ENCODE peak calls at places on chromosomes 2 and 18, in ten cellular contexts. J, E, R, B, P, L, Z, S, H and T are unnamed samples. For H3K36me3, the result is how much of the 10 kb centered on the place peaks cover.

GRCh38 chr2:162914161-162914560 is 75.6 kb upstream of the KCNH7 start:
- DNase-seq in E (no peak), J (no peak), H (no peak), L (no peak), B (no peak), Z (no peak), S (no peak), P (no peak), R (no peak), T (peak)

GRCh38 chr2:238427435-238428162 is 872 bp downstream of the ASB1 start:
- DNase-seq in B (no peak), H (no peak), E (peak), Z (no peak), R (no peak), J (peak), S (no peak), L (no peak), P (peak), T (no peak)

GRCh38 chr2:121297217-121297830 is 12.3 kb upstream of the TFCP2L1 start:
- DNase-seq in E (peak), J (peak), Z (no peak), S (no peak), R (no peak), P (no peak), H (peak), L (no peak), B (no peak), T (peak)

GRCh38 chr2:223549215-223549614 is 52.9 kb downstream of the SCG2 start:
- DNase-seq in H (no peak), L (no peak), E (peak), Z (no peak), B (no peak), S (no peak), P (no peak), J (peak), R (no peak), T (peak)

GRCh38 chr2:129224022-129224421 is 755.4 kb upstream of the RAB6C start:
- DNase-seq in R (no peak), B (no peak), L (no peak), P (no peak), S (no peak), Z (no peak), H (no peak), E (no peak), J (no peak), T (no peak)

GRCh38 chr2:158006961-158007664 is 94.6 kb upstream of the UPP2 start:
- DNase-seq in J (no peak), Z (no peak), B (no peak), H (peak), S (no peak), E (no peak), R (no peak), P (peak), L (no peak), T (no peak)

GRCh38 chr2:207722773-207723424 is 11.5 kb downstream of the CCNYL1 start:
- DNase-seq in E (no peak), R (no peak), S (no peak), J (no peak), L (no peak), P (no peak), H (no peak), Z (no peak), B (no peak), T (no peak)

GRCh38 chr2:85810376-85811172 is 56.8 kb downstream of the ATOH8 start:
- DNase-seq in B (no peak), H (no peak), L (no peak), R (no peak), P (no peak), J (no peak), Z (no peak), S (no peak), E (no peak), T (no peak)

GRCh38 chr2:176080540-176081355 is 3.0 kb downstream of the EVX2 start:
- DNase-seq in J (no peak), Z (no peak), S (peak), E (no peak), P (no peak), L (no peak), R (no peak), H (no peak), B (no peak), T (no peak)

GRCh38 chr2:120791961-120792295 is 56.3 kb downstream of the GLI2 start:
- DNase-seq in H (no peak), R (no peak), L (no peak), P (no peak), E (no peak), S (no peak), J (no peak), Z (no peak), B (no peak), T (peak)

GRCh38 chr2:231308631-231309414 is 86.7 kb upstream of the B3GNT7 start:
- DNase-seq in E (no peak), R (no peak), P (no peak), J (no peak), L (no peak), Z (no peak), H (no peak), B (no peak), S (no peak), T (peak)

GRCh38 chr2:168560817-168561485 is 104.9 kb downstream of the CERS6 start:
- DNase-seq in H (no peak), L (no peak), J (no peak), Z (no peak), P (no peak), R (no peak), S (no peak), E (peak), B (no peak), T (no peak)

GRCh38 chr18:79644666-79645057 is 34.9 kb upstream of the CTDP1 start:
- DNase-seq in J (peak), B (no peak), S (peak), P (no peak), E (no peak), L (no peak), R (no peak), Z (no peak), H (no peak), T (no peak)

GRCh38 chr2:11581129-11581796 is 47.4 kb downstream of the GREB1 start:
- DNase-seq in H (no peak), L (peak), B (no peak), E (no peak), Z (no peak), S (no peak), R (no peak), P (no peak), J (no peak), T (no peak)

GRCh38 chr2:3127710-3128109 is 249.9 kb downstream of the EIPR1 start:
- DNase-seq in J (no peak), E (no peak), B (no peak), P (no peak), H (no peak), S (no peak), R (no peak), Z (no peak), L (no peak), T (no peak)

GRCh38 chr2:152513681-152514080 is 178.7 kb downstream of the FMNL2 start:
- DNase-seq in J (peak), E (peak), R (no peak), Z (no peak), L (peak), S (no peak), P (no peak), B (no peak), H (no peak), T (peak)

GRCh38 chr2:28668106-28668814 is 83.4 kb upstream of the PPP1CB start:
- DNase-seq in P (no peak), S (no peak), E (no peak), H (no peak), J (no peak), Z (no peak), R (no peak), L (no peak), B (no peak), T (no peak)

GRCh38 chr2:226553333-226553732 is 246.3 kb downstream of the IRS1 start:
- DNase-seq in B (no peak), E (no peak), J (no peak), Z (no peak), R (no peak), S (no peak), P (no peak), L (no peak), H (no peak), T (no peak)

GRCh38 chr2:174902491-174903242 is 102.5 kb downstream of the CHN1 start:
- DNase-seq in R (no peak), S (no peak), Z (no peak), H (no peak), L (no peak), E (peak), B (peak), P (peak), J (no peak), T (no peak)

GRCh38 chr2:109690457-109690821 is 76.3 kb downstream of the SOWAHC start:
- DNase-seq in Z (no peak), J (no peak), E (no peak), L (no peak), R (no peak), S (peak), B (no peak), P (no peak), H (no peak), T (no peak)

GRCh38 chr2:205293559-205293958 is 388.7 kb upstream of the NRP2 start:
- DNase-seq in Z (no peak), R (no peak), H (no peak), J (no peak), P (no peak), B (no peak), L (no peak), E (no peak), S (no peak), T (no peak)

GRCh38 chr18:62436636-62437519 is 85.9 kb upstream of the ZCCHC2 start:
- DNase-seq in B (no peak), E (peak), J (peak), Z (peak), H (no peak), P (no peak), R (peak), S (peak), L (peak), T (peak)

GRCh38 chr2:68936889-68937288 is 15.8 kb downstream of the GKN2 start:
- DNase-seq in R (no peak), L (no peak), E (no peak), Z (no peak), H (no peak), S (no peak), J (peak), P (no peak), B (no peak), T (peak)

GRCh38 chr2:51710222-51710621 is 678.3 kb upstream of the NRXN1 start:
- DNase-seq in J (no peak), Z (no peak), R (no peak), E (no peak), S (no peak), P (no peak), L (no peak), B (no peak), H (peak), T (no peak)

GRCh38 chr2:109418716-109419115 is 195.1 kb downstream of the SEPTIN10 start:
- DNase-seq in J (no peak), S (no peak), Z (no peak), H (no peak), B (no peak), P (no peak), R (no peak), E (no peak), L (no peak), T (no peak)

GRCh38 chr18:11909597-11910026 is 1.5 kb upstream of the MPPE1 start:
- DNase-seq in B (no peak), J (peak), L (no peak), P (no peak), R (no peak), H (no peak), Z (no peak), E (peak), S (no peak), T (peak)

GRCh38 chr2:114218368-114218767 is 224.1 kb upstream of the DPP10 start:
- DNase-seq in H (peak), B (no peak), P (no peak), R (no peak), J (no peak), L (no peak), Z (no peak), S (no peak), E (no peak), T (no peak)

GRCh38 chr2:237090906-237091305 is 5.2 kb downstream of the COPS8 start:
- DNase-seq in H (no peak), J (no peak), P (no peak), Z (no peak), L (no peak), E (no peak), B (no peak), R (no peak), S (no peak), T (peak)

GRCh38 chr2:222989431-222989830 is 62.6 kb upstream of the KCNE4 start:
- DNase-seq in R (no peak), L (no peak), S (no peak), Z (no peak), E (no peak), B (no peak), J (no peak), P (no peak), H (no peak), T (no peak)

GRCh38 chr2:223283329-223283728 is 231.3 kb downstream of the KCNE4 start:
- DNase-seq in P (no peak), R (no peak), J (no peak), E (no peak), S (no peak), L (no peak), Z (no peak), B (no peak), H (no peak), T (no peak)

GRCh38 chr18:63974991-63975390 is 5.1 kb downstream of the SERPINB8 start:
- DNase-seq in H (peak), S (no peak), R (no peak), P (no peak), L (no peak), Z (no peak), E (peak), J (peak), B (no peak), T (no peak)

GRCh38 chr2:148935791-148936190 is 60.8 kb downstream of the KIF5C start:
- DNase-seq in E (no peak), R (no peak), B (no peak), S (no peak), Z (no peak), J (no peak), H (no peak), L (no peak), P (no peak), T (peak)

GRCh38 chr2:164910091-164910899 is 45.0 kb downstream of the SLC38A11 start:
- DNase-seq in P (peak), S (no peak), E (peak), L (no peak), B (no peak), H (no peak), Z (no peak), R (no peak), J (no peak), T (peak)

GRCh38 chr2:15074319-15074718 is 441.8 kb downstream of the LRATD1 start:
- DNase-seq in R (no peak), B (no peak), J (no peak), L (no peak), S (no peak), P (no peak), H (no peak), E (no peak), Z (no peak), T (no peak)

GRCh38 chr2:105744909-105745853 is at the start of gene NCK2:
- DNase-seq in Z (no peak), E (peak), B (peak), J (peak), S (no peak), R (peak), H (peak), P (peak), L (no peak), T (no peak)

GRCh38 chr18:77401173-77401572 is 151.5 kb downstream of the GALR1 start:
- DNase-seq in R (no peak), P (no peak), S (no peak), Z (no peak), E (no peak), J (no peak), H (no peak), B (no peak), L (no peak), T (no peak)
- H3K36me3 ChIP-seq in R (under half), P (under half), S (under half), Z (under half), E (under half), J (under half), H (under half), B (under half), L (under half), T (under half)

DNA sequence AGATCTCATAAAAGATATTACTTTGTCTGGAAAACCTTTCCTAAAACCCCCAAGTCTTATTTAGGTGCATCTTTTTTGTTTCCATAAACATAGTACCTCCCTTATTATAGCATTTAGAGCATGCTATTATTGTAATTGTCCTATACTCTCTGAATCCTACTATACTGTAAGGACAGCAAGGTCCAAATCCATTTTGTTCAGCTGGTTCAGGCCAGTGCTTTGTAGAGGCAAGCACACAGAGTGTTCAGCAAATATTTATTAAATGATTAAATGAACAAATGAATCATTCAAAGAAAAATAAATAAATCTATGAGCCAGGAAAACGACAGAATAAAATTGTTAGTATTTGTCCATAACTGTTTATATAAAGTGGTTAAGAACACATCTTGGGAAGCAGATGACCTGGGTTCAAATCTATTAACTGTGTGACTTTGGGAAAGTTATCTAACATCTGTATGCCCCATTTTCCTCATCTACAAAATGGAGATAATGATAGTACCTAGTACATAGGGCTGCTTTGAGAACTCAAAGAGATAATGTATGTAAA is 86.0 kb downstream of the COL3A1 start:
- DNase-seq in E (peak), H (no peak), J (no peak), P (no peak), L (no peak), B (no peak), S (no peak), R (no peak), Z (no peak), T (no peak)
- H3K36me3 ChIP-seq in E (under half), H (under half), J (half or more), P (under half), L (under half), B (under half), S (under half), R (under half), Z (half or more), T (half or more)

GRCh38 chr2:189467593-189467992 is 26.3 kb downstream of the WDR75 start:
- DNase-seq in R (no peak), S (no peak), L (no peak), B (no peak), J (no peak), H (no peak), Z (no peak), E (no peak), P (no peak), T (no peak)
- H3K36me3 ChIP-seq in R (half or more), S (under half), L (under half), B (half or more), J (half or more), H (under half), Z (half or more), E (under half), P (under half), T (half or more)

GRCh38 chr18:77187201-77187600 is 54.6 kb upstream of the MBP start:
- DNase-seq in L (no peak), H (no peak), S (no peak), Z (no peak), P (no peak), J (no peak), R (no peak), B (no peak), E (no peak), T (no peak)
- H3K36me3 ChIP-seq in L (under half), H (under half), S (under half), Z (under half), P (under half), J (under half), R (under half), B (under half), E (under half), T (under half)

GRCh38 chr2:217858519-217859466 is 144.0 kb downstream of the TNS1 start:
- DNase-seq in B (no peak), R (peak), E (peak), H (peak), J (peak), P (no peak), S (peak), Z (peak), L (peak), T (peak)
- H3K36me3 ChIP-seq in B (under half), R (under half), E (under half), H (under half), J (half or more), P (under half), S (under half), Z (half or more), L (under half), T (under half)

GRCh38 chr18:7931763-7932162 is 364.6 kb downstream of the PTPRM start:
- DNase-seq in Z (no peak), P (no peak), R (no peak), S (no peak), B (no peak), H (no peak), L (no peak), E (no peak), J (no peak), T (no peak)

GRCh38 chr18:7923105-7923504 is 356.0 kb downstream of the PTPRM start:
- DNase-seq in S (no peak), R (no peak), Z (no peak), H (no peak), B (no peak), P (no peak), J (no peak), E (peak), L (no peak), T (no peak)

GRCh38 chr18:7924616-7925015 is 357.5 kb downstream of the PTPRM start:
- DNase-seq in E (no peak), S (no peak), Z (no peak), H (no peak), J (no peak), R (no peak), P (no peak), B (no peak), L (no peak), T (no peak)

GRCh38 chr18:7926526-7926925 is 359.4 kb downstream of the PTPRM start:
- DNase-seq in H (peak), E (peak), L (no peak), S (no peak), R (no peak), J (no peak), Z (no peak), P (no peak), B (no peak), T (no peak)

GRCh38 chr18:7927119-7927518 is 360.0 kb downstream of the PTPRM start:
- DNase-seq in L (no peak), E (no peak), H (no peak), J (peak), P (no peak), Z (no peak), R (no peak), S (no peak), B (no peak), T (peak)
- H3K36me3 ChIP-seq in L (under half), E (under half), H (under half), J (under half), P (under half), Z (under half), R (under half), S (under half), B (under half), T (under half)

GRCh38 chr2:47818777-47819176 is 35.8 kb downstream of the MSH6 start:
- DNase-seq in E (no peak), R (no peak), S (no peak), P (no peak), J (no peak), B (no peak), L (no peak), Z (no peak), H (no peak), T (no peak)

GRCh38 chr2:47822518-47822917 is 39.6 kb downstream of the MSH6 start:
- DNase-seq in B (no peak), R (no peak), J (no peak), H (no peak), L (no peak), Z (no peak), S (no peak), P (no peak), E (no peak), T (no peak)

GRCh38 chr2:47815764-47816163 is 32.8 kb downstream of the MSH6 start:
- DNase-seq in P (no peak), H (no peak), L (no peak), B (no peak), J (no peak), S (no peak), E (no peak), R (no peak), Z (no peak), T (no peak)

GRCh38 chr2:47819834-47820233 is 36.9 kb downstream of the MSH6 start:
- DNase-seq in E (no peak), P (no peak), L (no peak), B (no peak), R (no peak), H (no peak), S (no peak), J (no peak), Z (no peak), T (no peak)
- H3K36me3 ChIP-seq in E (under half), P (under half), L (under half), B (half or more), R (under half), H (under half), S (under half), J (half or more), Z (half or more), T (under half)

GRCh38 chr2:54638103-54638502 is 85.4 kb upstream of the EML6 start:
- DNase-seq in B (no peak), P (no peak), Z (no peak), E (no peak), R (no peak), L (no peak), S (no peak), H (no peak), J (no peak), T (no peak)
- H3K36me3 ChIP-seq in B (under half), P (under half), Z (under half), E (under half), R (under half), L (under half), S (under half), H (under half), J (half or more), T (under half)